ENCODE peak calls at places on chromosome 18, in four cellular contexts. D is neuronal stem cell, G is hepatocyte, T is IMR-90. L is an unnamed sample.

GRCh38 chr18:44130365-44130942 is 550.2 kb upstream of the SETBP1 start:
- DNase-seq in D (peak; percentile 57), G (peak; percentile 75), T (peak; percentile 3), L (peak; percentile 64)

GRCh38 chr18:69469444-69469919 is 68.8 kb downstream of the DOK6 start:
- DNase-seq in D (no peak), G (no peak), T (no peak), L (peak; percentile 77)

GRCh38 chr18:58129019-58129374 is 85.0 kb downstream of the NEDD4L start:
- DNase-seq in D (no peak), G (no peak), T (no peak), L (no peak)

GRCh38 chr18:7619676-7620075 is 52.6 kb downstream of the PTPRM start:
- DNase-seq in D (no peak), G (no peak), T (no peak), L (no peak)

GRCh38 chr18:11488175-11488574 is 121.2 kb upstream of the SLC35G4 start:
- DNase-seq in D (no peak), G (no peak), T (peak; percentile 41), L (no peak)

GRCh38 chr18:42425025-42425424 is 470.0 kb downstream of the PIK3C3 start:
- DNase-seq in D (no peak), G (no peak), T (no peak), L (peak; percentile 47)

GRCh38 chr18:48838921-48839818 is 111.6 kb downstream of the SMAD7 start:
- DNase-seq in D (no peak), G (peak; percentile 33), T (peak; percentile 73), L (no peak)

GRCh38 chr18:34386803-34387202 is 162.1 kb upstream of the NOL4 start:
- DNase-seq in D (no peak), G (no peak), T (no peak), L (no peak)

GRCh38 chr18:74951165-74951760 is 257.7 kb downstream of the PTGR3 start:
- DNase-seq in D (no peak), G (peak; percentile 39), T (peak; percentile 99), L (no peak)

GRCh38 chr18:39724652-39725051 is 2159.1 kb upstream of the CELF4 start:
- DNase-seq in D (no peak), G (no peak), T (peak; percentile 33), L (no peak)

GRCh38 chr18:2826581-2826980 is 20.2 kb upstream of the EMILIN2 start:
- DNase-seq in D (no peak), G (peak; percentile 56), T (no peak), L (no peak)

GRCh38 chr18:26621161-26622026 is 73.0 kb upstream of the KCTD1 start:
- DNase-seq in D (peak; percentile 27), G (peak; percentile 72), T (no peak), L (peak; percentile 67)

GRCh38 chr18:22172594-22173049 is 3.2 kb downstream of the GATA6 start:
- DNase-seq in D (no peak), G (no peak), T (no peak), L (no peak)

GRCh38 chr18:79786781-79787526 is 10.8 kb upstream of the KCNG2 start:
- DNase-seq in D (no peak), G (no peak), T (peak; percentile 66), L (no peak)

GRCh38 chr18:5456577-5457466 is 87.0 kb downstream of the EPB41L3 start:
- DNase-seq in D (peak; percentile 32), G (peak; percentile 32), T (peak; percentile 62), L (peak; percentile 81)

GRCh38 chr18:33959609-33960008 is 265.1 kb downstream of the NOL4 start:
- DNase-seq in D (no peak), G (no peak), T (no peak), L (peak; percentile 90)

GRCh38 chr18:28040216-28040615 is 136.7 kb downstream of the CDH2 start:
- DNase-seq in D (no peak), G (no peak), T (no peak), L (no peak)

GRCh38 chr18:23302852-23303527 is 150.1 kb upstream of the RIOK3 start:
- DNase-seq in D (no peak), G (no peak), T (peak; percentile 81), L (no peak)

GRCh38 chr18:56221195-56222065 is 417.0 kb downstream of the TXNL1 start:
- DNase-seq in D (no peak), G (no peak), T (no peak), L (no peak)

GRCh38 chr18:58231930-58232329 is 187.9 kb downstream of the NEDD4L start:
- DNase-seq in D (no peak), G (peak; percentile 64), T (no peak), L (peak; percentile 67)

GRCh38 chr18:24326211-24326610 is 71.4 kb downstream of the OSBPL1A start:
- DNase-seq in D (no peak), G (no peak), T (no peak), L (no peak)
- H3K4me2 ChIP-seq in D (no peak overlapping the region), G (no peak overlapping the region), T (no peak overlapping the region), L (no peak overlapping the region)

DNA sequence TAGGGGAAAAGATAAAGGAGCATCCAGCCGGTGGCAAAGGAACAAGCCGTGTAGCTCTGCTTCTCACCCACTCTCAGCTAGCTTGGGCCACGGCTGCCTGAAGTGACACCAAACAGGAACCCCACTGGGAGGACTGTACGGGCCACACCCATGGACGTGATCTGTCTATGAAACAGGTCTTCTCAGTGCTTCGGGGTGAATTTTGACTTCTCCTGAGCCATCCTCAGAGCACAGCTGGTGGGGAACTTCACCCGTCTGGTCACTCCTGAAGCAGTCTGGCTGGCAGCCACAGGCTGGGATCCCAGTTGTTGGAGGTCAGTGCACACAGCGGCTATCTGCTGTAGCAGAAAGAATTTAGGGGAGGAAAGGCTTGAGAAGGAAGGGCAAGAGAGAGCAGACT is 223.8 kb downstream of the FAM210A start:
- DNase-seq in D (no peak), G (no peak), T (no peak), L (no peak)
- H3K4me2 ChIP-seq in D (no peak overlapping the region), G (no peak overlapping the region), T (no peak overlapping the region), L (no peak overlapping the region)

DNA sequence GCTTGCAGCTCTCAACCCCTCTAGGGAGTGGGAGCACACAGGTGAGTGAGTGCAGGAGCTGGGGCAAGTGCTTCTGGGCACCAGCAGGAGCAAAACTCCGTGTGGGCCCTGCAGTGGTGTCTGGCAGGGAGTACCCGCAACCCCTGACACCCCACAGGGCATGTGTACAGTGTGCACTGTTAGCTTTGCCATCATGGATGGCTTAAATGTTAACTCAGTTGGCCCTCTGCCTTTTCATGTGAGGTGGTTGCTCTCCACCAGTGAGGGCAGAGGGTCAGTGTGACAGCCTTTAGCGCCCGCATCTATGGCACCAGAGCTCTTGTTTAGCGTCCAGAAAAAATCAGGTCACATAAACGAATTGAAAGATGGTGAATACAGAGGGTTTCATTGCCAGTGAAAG is 92.7 kb downstream of the TPGS2 start:
- DNase-seq in D (no peak), G (no peak), T (no peak), L (no peak)
- H3K4me2 ChIP-seq in D (no peak overlapping the region), G (no peak overlapping the region), T (no peak overlapping the region), L (no peak overlapping the region)

DNA sequence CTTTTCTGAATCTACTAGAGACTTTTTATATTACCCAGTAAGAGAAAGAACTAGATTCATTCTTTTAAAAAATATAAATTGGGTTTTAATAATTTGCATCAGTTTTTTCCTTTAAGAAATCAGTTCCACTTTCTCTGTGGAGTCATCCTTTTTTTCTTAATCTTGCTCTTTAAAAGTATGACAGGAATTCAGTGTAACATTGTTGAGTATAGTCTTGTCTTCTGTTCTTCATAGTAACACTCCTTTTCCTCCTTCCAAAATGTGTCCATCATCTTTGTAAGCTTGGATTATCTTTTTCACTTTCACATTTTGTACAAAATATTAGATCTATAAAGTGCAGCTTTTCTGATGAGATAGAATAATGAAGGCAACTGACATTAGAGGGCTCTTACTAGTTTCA is 135.4 kb downstream of the HAUS1 start:
- DNase-seq in D (no peak), G (no peak), T (no peak), L (no peak)
- H3K4me2 ChIP-seq in D (no peak overlapping the region), G (no peak overlapping the region), T (no peak overlapping the region), L (no peak overlapping the region)

GRCh38 chr18:31503011-31503410 is 5.0 kb downstream of the DSG2 start:
- DNase-seq in D (no peak), G (no peak), T (no peak), L (no peak)
- H3K4me2 ChIP-seq in D (no peak overlapping the region), G (no peak overlapping the region), T (no peak overlapping the region), L (no peak overlapping the region)

DNA sequence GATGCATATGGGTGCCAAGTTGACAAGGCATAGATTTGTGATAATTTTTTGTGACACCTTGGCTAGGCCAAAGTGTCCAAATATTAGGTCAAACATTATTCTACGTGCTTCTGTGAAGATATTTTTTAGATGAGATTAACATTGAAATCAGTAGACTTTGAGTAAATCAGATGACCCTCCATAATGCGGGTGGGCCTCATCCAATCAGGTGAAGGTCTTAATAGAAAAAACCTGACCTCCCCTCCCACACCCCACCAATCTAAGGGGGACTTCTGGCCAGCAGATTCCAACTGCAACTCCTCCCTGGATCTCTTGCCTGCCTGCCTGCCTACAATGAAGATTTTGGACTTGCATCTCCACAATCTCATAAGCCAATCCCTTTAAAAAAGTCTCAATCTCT is 118.8 kb upstream of the LMAN1 start:
- DNase-seq in D (no peak), G (no peak), T (no peak), L (no peak)
- H3K4me2 ChIP-seq in D (no peak overlapping the region), G (no peak overlapping the region), T (no peak overlapping the region), L (no peak overlapping the region)

GRCh38 chr18:47777626-47778025 is 152.8 kb downstream of the SMAD2 start:
- DNase-seq in D (no peak), G (no peak), T (no peak), L (no peak)
- H3K4me2 ChIP-seq in D (no peak overlapping the region), G (no peak overlapping the region), T (no peak overlapping the region), L (no peak overlapping the region)

GRCh38 chr18:8765692-8766463 is 60.5 kb downstream of the MTCL1 start:
- DNase-seq in D (no peak), G (peak; percentile 31), T (no peak), L (no peak)

GRCh38 chr18:8766576-8767253 is 61.4 kb downstream of the MTCL1 start:
- DNase-seq in D (no peak), G (no peak), T (no peak), L (peak; percentile 74)

GRCh38 chr18:8762968-8763367 is 57.6 kb downstream of the MTCL1 start:
- DNase-seq in D (no peak), G (no peak), T (no peak), L (no peak)

GRCh38 chr18:8760984-8761383 is 55.6 kb downstream of the MTCL1 start:
- DNase-seq in D (no peak), G (no peak), T (no peak), L (no peak)

GRCh38 chr18:8763611-8764010 is 58.3 kb downstream of the MTCL1 start:
- DNase-seq in D (no peak), G (no peak), T (no peak), L (no peak)
- H3K4me2 ChIP-seq in D (no peak overlapping the region), G (no peak overlapping the region), T (no peak overlapping the region), L (no peak overlapping the region)